ENCODE peak calls at places on chromosomes 6 and 20, in eight cellular contexts. J, W, K, C, V, F, D and P are unnamed samples.

GRCh38 chr6:39806277-39806676 is 14.1 kb downstream of the DAAM2 start:
- DNase-seq in K (no peak), D (no peak), J (peak; percentile 37), V (peak; percentile 90), C (no peak), F (no peak), W (peak; percentile 13), P (no peak)

GRCh38 chr20:10586296-10586695 is 87.5 kb downstream of the JAG1 start:
- DNase-seq in D (no peak), C (no peak), W (no peak), K (no peak), J (peak; percentile 58), V (no peak), F (no peak), P (no peak)

GRCh38 chr6:133549252-133549925 is 308.2 kb downstream of the EYA4 start:
- DNase-seq in K (no peak), V (no peak), W (no peak), J (no peak), C (peak; percentile 13), F (no peak), D (no peak), P (no peak)

GRCh38 chr20:25497586-25498279 is 87.6 kb downstream of the NINL start:
- DNase-seq in K (no peak), V (no peak), F (no peak), W (no peak), C (no peak), J (no peak), D (no peak), P (no peak)

GRCh38 chr6:170143401-170144150 is 147.3 kb downstream of the DLL1 start:
- DNase-seq in C (no peak), D (peak; percentile 0), K (no peak), V (no peak), F (no peak), J (no peak), W (no peak), P (no peak)

GRCh38 chr20:56249244-56249955 is 868 bp downstream of the MC3R start:
- DNase-seq in V (no peak), K (no peak), D (no peak), W (no peak), J (no peak), C (peak; percentile 1), F (no peak), P (no peak)

GRCh38 chr20:1335961-1336698 is 7.2 kb upstream of the SDCBP2 start:
- DNase-seq in F (no peak), J (no peak), C (no peak), K (no peak), D (no peak), V (no peak), W (no peak), P (no peak)

GRCh38 chr6:13886949-13887348 is 37.8 kb upstream of the RNF182 start:
- DNase-seq in F (no peak), K (no peak), J (no peak), C (no peak), D (no peak), W (no peak), V (no peak), P (no peak)

GRCh38 chr6:28922841-28923317 is 906 bp downstream of the TRIM27 start:
- DNase-seq in C (peak; percentile 10), F (no peak), V (peak; percentile 21), W (peak; percentile 40), J (peak; percentile 31), D (no peak), K (peak; percentile 58), P (no peak)

GRCh38 chr6:86937219-86938079 is at the start of gene HTR1E:
- DNase-seq in F (no peak), V (no peak), W (peak; percentile 23), K (peak; percentile 78), J (peak; percentile 2), C (peak; percentile 64), D (peak; percentile 16), P (peak; percentile 42)

GRCh38 chr6:126535585-126535984 is 195.7 kb downstream of the CENPW start:
- DNase-seq in C (no peak), F (no peak), J (no peak), K (no peak), D (no peak), W (peak; percentile 61), V (no peak), P (no peak)

GRCh38 chr20:59835448-59836395 is 97.7 kb downstream of the SYCP2 start:
- DNase-seq in C (peak; percentile 61), J (peak; percentile 5), W (peak; percentile 40), F (no peak), K (peak; percentile 36), V (peak; percentile 34), D (peak; percentile 47), P (no peak)

GRCh38 chr6:70956451-70957283 is at the start of gene B3GAT2:
- DNase-seq in J (peak; percentile 3), D (no peak), K (peak; percentile 36), W (peak; percentile 38), F (no peak), C (peak; percentile 36), V (peak; percentile 21), P (no peak)

GRCh38 chr6:111589366-111589765 is 16.3 kb downstream of the TRAF3IP2 start:
- DNase-seq in F (no peak), J (peak; percentile 83), V (peak; percentile 96), C (no peak), K (no peak), W (peak; percentile 82), D (peak; percentile 55), P (no peak)

GRCh38 chr20:37714973-37715657 is 21.3 kb downstream of the CTNNBL1 start:
- DNase-seq in V (peak; percentile 38), C (no peak), F (no peak), W (peak; percentile 43), D (no peak), J (peak; percentile 64), K (no peak), P (no peak)

GRCh38 chr20:3783068-3783489 is 1.8 kb upstream of the SPEF1 start:
- DNase-seq in F (no peak), C (no peak), D (no peak), K (no peak), W (no peak), J (no peak), V (no peak), P (no peak)

GRCh38 chr20:41887500-41887899 is 269.3 kb upstream of the CHD6 start:
- DNase-seq in F (no peak), D (no peak), J (no peak), W (no peak), C (no peak), K (no peak), V (no peak), P (no peak)

GRCh38 chr6:155543141-155543870 is 87.7 kb upstream of the NOX3 start:
- DNase-seq in K (no peak), C (no peak), F (no peak), W (no peak), V (no peak), D (no peak), J (no peak), P (no peak)

GRCh38 chr20:53655909-53656652 is 62.4 kb upstream of the ZNF217 start:
- DNase-seq in W (peak; percentile 40), D (no peak), V (peak; percentile 31), F (no peak), K (no peak), C (no peak), J (peak; percentile 65), P (no peak)

GRCh38 chr6:105212587-105212986 is 32.8 kb upstream of the POPDC3 start:
- DNase-seq in C (no peak), F (no peak), W (no peak), V (no peak), K (no peak), D (no peak), J (no peak), P (no peak)

GRCh38 chr6:42819803-42820508 is 38.1 kb downstream of the BICRAL start:
- DNase-seq in F (no peak), V (peak; percentile 41), K (no peak), C (no peak), W (no peak), J (no peak), D (no peak), P (no peak)
- TF ChIP-seq CTCF in F (no peak), V (peak; percentile 49), K (no peak), C (peak; percentile 35), W (peak; percentile 9), J (peak; percentile 20), D (peak; percentile 31), P (no peak)

GRCh38 chr20:18647777-18648176 is 59.9 kb downstream of the DTD1 start:
- DNase-seq in V (no peak), K (no peak), D (no peak), W (no peak), C (no peak), F (no peak), J (no peak), P (no peak)
- TF ChIP-seq CTCF in V (no peak), K (no peak), D (no peak), W (no peak), C (no peak), F (no peak), J (no peak), P (no peak)

GRCh38 chr6:20877008-20877937 is 343.0 kb downstream of the CDKAL1 start:
- DNase-seq in C (no peak), D (peak; percentile 17), F (no peak), V (peak; percentile 89), W (peak; percentile 93), J (peak; percentile 97), K (no peak), P (no peak)

GRCh38 chr6:20876016-20876415 is 341.8 kb downstream of the CDKAL1 start:
- DNase-seq in W (peak; percentile 89), K (no peak), F (no peak), V (peak; percentile 72), C (no peak), J (peak; percentile 77), D (no peak), P (no peak)

GRCh38 chr6:20879121-20879520 is 344.9 kb downstream of the CDKAL1 start:
- DNase-seq in F (no peak), V (no peak), D (no peak), W (no peak), K (no peak), C (no peak), J (no peak), P (no peak)

GRCh38 chr6:20873425-20874190 is 339.4 kb downstream of the CDKAL1 start:
- DNase-seq in J (no peak), D (no peak), K (no peak), F (no peak), W (peak; percentile 25), C (no peak), V (peak; percentile 21), P (no peak)

DNA sequence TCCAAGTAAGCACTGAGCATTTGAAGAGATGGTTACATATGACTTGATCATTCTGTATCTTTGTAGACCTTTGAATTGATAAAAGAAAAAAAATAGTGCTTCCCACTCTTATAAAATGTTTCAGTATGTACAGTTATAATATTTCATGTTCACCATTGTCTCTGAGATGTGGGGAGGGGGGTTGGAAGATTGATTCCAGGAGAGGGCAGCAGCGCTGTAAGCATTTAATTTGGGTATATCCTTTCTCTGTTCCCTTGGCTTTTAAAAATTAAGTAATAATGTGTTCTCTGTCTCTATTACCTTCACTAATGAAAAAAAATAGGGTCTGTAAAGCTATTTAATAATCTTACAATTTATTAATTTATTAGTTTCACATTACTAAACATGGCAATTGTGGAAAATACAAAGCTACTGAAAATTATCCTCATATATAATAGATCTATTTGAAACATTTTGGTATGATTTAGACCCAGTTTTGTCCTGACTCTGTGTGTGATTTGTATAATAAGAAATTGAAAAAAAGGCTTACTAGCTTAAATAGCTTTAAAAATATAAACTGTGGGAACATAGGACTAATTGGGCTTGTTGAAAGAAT is 341.2 kb downstream of the CDKAL1 start:
- DNase-seq in F (no peak), W (peak; percentile 64), C (peak; percentile 8), K (peak; percentile 21), J (peak; percentile 45), D (no peak), V (peak; percentile 28), P (no peak)
- TF ChIP-seq CTCF in F (no peak), W (peak; percentile 51), C (peak; percentile 58), K (no peak), J (peak; percentile 50), D (no peak), V (peak; percentile 53), P (peak; percentile 56)

GRCh38 chr6:37698264-37699137 is 818 bp upstream of the MDGA1 start:
- DNase-seq in K (peak; percentile 54), V (peak; percentile 70), C (peak; percentile 55), W (peak; percentile 65), J (peak; percentile 31), F (peak; percentile 31), D (peak; percentile 56), P (peak; percentile 43)
- TF ChIP-seq CTCF in K (no peak), V (no peak), C (no peak), W (no peak), J (no peak), F (no peak), D (no peak), P (no peak)